ENCODE peak calls at places on chromosomes 16 and 17, in five cellular contexts. One of them, this sample, is unnamed.
A peak's percentile ranks its signal among the peaks of the same experiment; 100 is the strongest.

GRCh38 chr16:68740628-68741346 is 3.7 kb downstream of the CDH1 start:
- DNase-seq in caudate nucleus: no peak
- DNase-seq in right atrium auricular region: no peak
- DNase-seq in EL: no peak
- DNase-seq in fibroblast of the aortic adventitia: no peak
- DNase-seq in this sample: no peak

GRCh38 chr17:49703557-49704277 is 4.0 kb downstream of the SLC35B1 start:
- DNase-seq in right atrium auricular region: no peak
- DNase-seq in fibroblast of the aortic adventitia: peak; percentile 52
- DNase-seq in EL: peak; percentile 36
- DNase-seq in caudate nucleus: no peak
- DNase-seq in this sample: no peak

GRCh38 chr17:3802461-3803307 is 1.7 kb upstream of the ITGAE start:
- DNase-seq in caudate nucleus: no peak
- DNase-seq in EL: peak; percentile 90
- DNase-seq in fibroblast of the aortic adventitia: peak; percentile 87
- DNase-seq in right atrium auricular region: peak; percentile 72
- DNase-seq in this sample: no peak

GRCh38 chr16:75921281-75921680 is 195.0 kb upstream of the CPHXL start:
- DNase-seq in fibroblast of the aortic adventitia: no peak
- DNase-seq in EL: no peak
- DNase-seq in right atrium auricular region: no peak
- DNase-seq in caudate nucleus: no peak
- DNase-seq in this sample: no peak

GRCh38 chr17:82231562-82232321 is 2.9 kb downstream of the SLC16A3 start:
- DNase-seq in right atrium auricular region: peak; percentile 88
- DNase-seq in fibroblast of the aortic adventitia: peak; percentile 67
- DNase-seq in EL: peak; percentile 74
- DNase-seq in caudate nucleus: no peak
- DNase-seq in this sample: no peak

GRCh38 chr16:74734361-74735161 is 33.9 kb upstream of the MLKL start:
- DNase-seq in EL: peak; percentile 43
- DNase-seq in fibroblast of the aortic adventitia: no peak
- DNase-seq in right atrium auricular region: no peak
- DNase-seq in caudate nucleus: no peak
- DNase-seq in this sample: no peak

GRCh38 chr16:89319883-89320716 is 102.6 kb downstream of the ZNF778 start:
- DNase-seq in fibroblast of the aortic adventitia: peak; percentile 87
- DNase-seq in right atrium auricular region: peak; percentile 77
- DNase-seq in EL: peak; percentile 91
- DNase-seq in caudate nucleus: no peak
- DNase-seq in this sample: no peak

GRCh38 chr17:20202141-20202574 is 193.0 kb downstream of the SPECC1 start:
- DNase-seq in EL: no peak
- DNase-seq in fibroblast of the aortic adventitia: no peak
- DNase-seq in right atrium auricular region: no peak
- DNase-seq in caudate nucleus: no peak
- DNase-seq in this sample: no peak

GRCh38 chr16:2033057-2033911 is 6.6 kb downstream of the NHERF2 start:
- DNase-seq in fibroblast of the aortic adventitia: peak; percentile 61
- DNase-seq in caudate nucleus: peak; percentile 76
- DNase-seq in EL: peak; percentile 80
- DNase-seq in right atrium auricular region: peak; percentile 79
- DNase-seq in this sample: peak; percentile 97

GRCh38 chr16:22941970-22942501 is 128.1 kb downstream of the HS3ST2 start:
- DNase-seq in EL: no peak
- DNase-seq in right atrium auricular region: no peak
- DNase-seq in fibroblast of the aortic adventitia: no peak
- DNase-seq in caudate nucleus: no peak
- DNase-seq in this sample: no peak